ENCODE peak calls at places on chromosomes 4 and X, in ten cellular contexts. Z, M, T, S, C, V, Q, I, E and O are unnamed samples.

GRCh38 chrX:68909945-68910344 is 81.1 kb downstream of the EFNB1 start:
- DNase-seq in Z (no peak), S (no peak), E (no peak), V (no peak), C (no peak), M (no peak), I (no peak), Q (no peak), T (no peak), O (no peak)

GRCh38 chrX:150084474-150085229 is 146.4 kb upstream of the EOLA2 start:
- DNase-seq in Q (no peak), V (no peak), C (peak), M (peak), S (peak), T (no peak), Z (no peak), I (no peak), E (peak), O (peak)

GRCh38 chr4:27248829-27249228 is 388.2 kb downstream of the STIM2 start:
- DNase-seq in E (no peak), S (peak), C (peak), V (no peak), Z (no peak), T (no peak), M (peak), I (no peak), Q (no peak), O (peak)

GRCh38 chrX:110914281-110914680 is 118.7 kb upstream of the CHRDL1 start:
- DNase-seq in M (peak), I (no peak), E (no peak), Q (no peak), Z (no peak), C (no peak), S (peak), T (no peak), V (no peak), O (no peak)

GRCh38 chrX:916235-916609 is 285.6 kb downstream of the SHOX start:
- DNase-seq in E (no peak), V (no peak), T (no peak), C (peak), S (no peak), Q (no peak), M (no peak), I (no peak), Z (no peak), O (peak)

GRCh38 chrX:105347373-105347772 is 126.9 kb upstream of the TEX13A start:
- DNase-seq in E (no peak), M (no peak), V (no peak), S (no peak), Z (no peak), T (no peak), Q (no peak), I (no peak), C (no peak), O (no peak)

GRCh38 chr4:1082215-1083182 is 30.9 kb downstream of the RNF212 start:
- DNase-seq in E (peak), M (peak), I (no peak), Q (no peak), V (no peak), Z (peak), T (peak), C (peak), S (peak), O (peak)

GRCh38 chrX:122238801-122239200 is 945.3 kb upstream of the GRIA3 start:
- DNase-seq in E (peak), T (no peak), I (no peak), M (peak), S (peak), C (peak), V (no peak), Z (no peak), Q (no peak), O (peak)

GRCh38 chr4:5383191-5383980 is 325.0 kb downstream of the EVC2 start:
- DNase-seq in T (no peak), V (no peak), Z (no peak), S (no peak), Q (no peak), M (no peak), I (no peak), E (no peak), C (no peak), O (no peak)

GRCh38 chr4:109562457-109563237 is 2.6 kb downstream of the MCUB start:
- DNase-seq in C (no peak), Q (no peak), I (no peak), S (no peak), E (no peak), M (no peak), T (no peak), Z (no peak), V (no peak), O (no peak)

GRCh38 chr4:7424553-7425111 is 10.1 kb downstream of the PSAPL1 start:
- DNase-seq in E (peak), Z (no peak), M (no peak), Q (peak), V (no peak), S (no peak), I (no peak), C (no peak), T (no peak), O (no peak)

GRCh38 chrX:27680726-27681125 is 90.6 kb downstream of the DCAF8L2 start:
- DNase-seq in Q (no peak), S (peak), Z (no peak), M (peak), V (no peak), T (no peak), I (no peak), C (peak), E (peak), O (no peak)

GRCh38 chr4:29467044-29467717 is 1253.0 kb upstream of the PCDH7 start:
- DNase-seq in S (no peak), V (no peak), T (no peak), Q (no peak), Z (no peak), C (no peak), E (no peak), M (peak), I (no peak), O (peak)

GRCh38 chrX:102720237-102721168 is at the start of gene GPRASP3:
- DNase-seq in Z (no peak), Q (peak), S (peak), V (peak), M (peak), T (peak), E (peak), C (peak), I (peak), O (no peak)

GRCh38 chrX:17294561-17294960 is 80.4 kb upstream of the NHS start:
- DNase-seq in E (peak), V (no peak), S (no peak), C (no peak), Q (no peak), T (no peak), Z (no peak), I (no peak), M (no peak), O (no peak)

GRCh38 chr4:114386637-114387233 is 211.9 kb upstream of the UGT8 start:
- DNase-seq in S (peak), M (peak), I (no peak), Q (no peak), T (no peak), V (no peak), C (peak), E (no peak), Z (no peak), O (peak)

GRCh38 chr4:186644737-186645261 is 78.9 kb downstream of the FAT1 start:
- DNase-seq in S (peak), V (no peak), Q (no peak), T (peak), Z (no peak), E (no peak), C (peak), M (peak), I (no peak), O (no peak)

GRCh38 chrX:20409991-20410390 is 143.3 kb upstream of the RPS6KA3 start:
- DNase-seq in Z (no peak), S (no peak), C (no peak), V (no peak), Q (no peak), T (no peak), I (no peak), M (no peak), E (no peak), O (no peak)

GRCh38 chr4:177047851-177048174 is 255.1 kb upstream of the VEGFC start:
- DNase-seq in I (no peak), Q (no peak), E (peak), S (peak), C (peak), M (peak), T (no peak), Z (no peak), V (no peak), O (peak)

GRCh38 chr4:54281060-54281781 is 52.1 kb downstream of the PDGFRA start:
- DNase-seq in C (peak), T (peak), V (no peak), Z (no peak), E (peak), I (peak), S (peak), M (peak), Q (no peak), O (peak)

GRCh38 chrX:9396930-9397329 is 67.9 kb upstream of the TBL1X start:
- DNase-seq in C (peak), S (peak), M (peak), T (no peak), Q (no peak), V (no peak), I (no peak), Z (peak), E (no peak), O (no peak)

GRCh38 chr4:93897559-93897958 is 69.0 kb downstream of the ATOH1 start:
- DNase-seq in E (peak), T (no peak), I (no peak), Z (no peak), V (no peak), S (no peak), Q (no peak), M (no peak), C (no peak), O (no peak)

GRCh38 chrX:12245650-12246645 is 107.7 kb downstream of the FRMPD4 start:
- DNase-seq in T (no peak), E (peak), S (peak), Z (no peak), I (no peak), Q (no peak), M (peak), V (no peak), C (peak), O (peak)

GRCh38 chr4:176498857-176499256 is 179.1 kb downstream of the SPCS3 start:
- DNase-seq in C (no peak), Q (no peak), E (no peak), S (peak), T (no peak), V (no peak), M (peak), Z (no peak), I (no peak), O (no peak)

GRCh38 chr4:70152088-70152487 is 1.9 kb upstream of the PRR27 start:
- DNase-seq in I (no peak), T (no peak), Z (no peak), V (no peak), M (no peak), S (no peak), C (no peak), E (no peak), Q (no peak), O (no peak)

GRCh38 chr4:110184124-110184790 is 14.2 kb downstream of the ELOVL6 start:
- DNase-seq in C (peak), I (no peak), M (peak), S (peak), E (peak), T (no peak), Q (no peak), V (no peak), Z (no peak), O (peak)

GRCh38 chr4:167966161-167966560 is 126.2 kb upstream of the ANXA10 start:
- DNase-seq in T (no peak), E (peak), Z (no peak), C (no peak), S (peak), Q (no peak), V (no peak), M (peak), I (no peak), O (no peak)

GRCh38 chr4:32475710-32476109 is 1755.5 kb downstream of the PCDH7 start:
- DNase-seq in Z (no peak), V (no peak), Q (no peak), S (no peak), I (no peak), T (no peak), C (no peak), M (no peak), E (no peak), O (no peak)

GRCh38 chr4:6548882-6549230 is 26.1 kb upstream of the MAN2B2 start:
- DNase-seq in Q (no peak), Z (no peak), S (no peak), I (no peak), E (no peak), C (no peak), V (no peak), M (no peak), T (no peak), O (no peak)

GRCh38 chr4:167435786-167436185 is 201.5 kb upstream of the SPOCK3 start:
- DNase-seq in Q (no peak), C (no peak), M (no peak), T (no peak), V (no peak), S (no peak), Z (no peak), I (no peak), E (no peak), O (no peak)

GRCh38 chr4:40055873-40056721 is 553 bp upstream of the N4BP2 start:
- DNase-seq in M (peak), I (peak), E (peak), C (peak), Z (no peak), S (peak), V (no peak), Q (peak), T (peak), O (peak)
- TF ChIP-seq CTCF in M (peak), I (no peak), E (no peak), C (no peak), Z (no peak), S (peak), V (no peak), Q (no peak), T (no peak), O (no peak)

GRCh38 chr4:15004701-15005301 is 2.5 kb downstream of the CPEB2 start:
- DNase-seq in C (peak), I (peak), E (peak), Q (peak), T (peak), V (no peak), M (peak), S (peak), Z (no peak), O (peak)
- TF ChIP-seq CTCF in C (no peak), I (no peak), E (no peak), Q (no peak), T (no peak), V (no peak), M (no peak), S (no peak), Z (no peak), O (no peak)

GRCh38 chrX:41459714-41460113 is 12.6 kb downstream of the NYX start:
- DNase-seq in E (no peak), V (no peak), C (no peak), S (peak), Q (no peak), T (no peak), I (no peak), M (no peak), Z (no peak), O (no peak)

GRCh38 chrX:41452972-41453371 is 5.8 kb downstream of the NYX start:
- DNase-seq in Z (no peak), I (no peak), E (no peak), C (peak), V (no peak), S (peak), Q (no peak), M (peak), T (no peak), O (peak)

GRCh38 chrX:41452565-41452964 is 5.4 kb downstream of the NYX start:
- DNase-seq in C (no peak), M (peak), V (no peak), Z (no peak), T (no peak), E (no peak), S (peak), Q (no peak), I (no peak), O (no peak)

DNA sequence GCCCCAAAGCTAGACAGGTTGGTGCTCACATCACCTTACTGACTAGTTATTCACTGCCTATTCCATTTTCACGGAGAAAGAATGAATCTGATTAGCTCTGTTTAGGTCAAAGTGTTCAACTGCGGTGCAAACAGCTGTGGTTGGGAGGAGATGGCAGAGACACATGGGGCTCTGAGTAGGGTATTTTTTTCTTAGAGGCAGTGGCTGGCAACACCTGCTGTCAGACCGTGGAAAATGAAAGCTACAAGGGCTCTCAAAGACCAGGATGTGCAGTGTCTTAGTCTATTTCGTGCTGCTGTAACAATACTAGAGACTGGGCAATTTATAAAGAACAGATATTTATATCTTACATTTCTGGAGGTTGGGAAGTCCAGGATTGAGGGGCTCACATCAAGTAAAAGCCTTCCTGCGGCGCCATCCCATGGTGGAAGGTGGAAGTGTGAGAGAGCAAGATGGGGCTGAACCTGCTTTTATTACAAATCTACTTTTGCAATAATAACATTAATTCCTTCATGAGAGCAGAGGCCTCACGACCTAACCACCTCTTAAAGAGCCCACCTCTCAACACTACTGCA is 10.6 kb downstream of the NYX start:
- DNase-seq in E (no peak), Q (peak), V (no peak), I (no peak), S (no peak), T (no peak), M (no peak), C (no peak), Z (no peak), O (no peak)
- TF ChIP-seq CTCF in E (peak), Q (no peak), V (peak), I (no peak), S (no peak), T (no peak), M (peak), C (peak), Z (peak), O (peak)

DNA sequence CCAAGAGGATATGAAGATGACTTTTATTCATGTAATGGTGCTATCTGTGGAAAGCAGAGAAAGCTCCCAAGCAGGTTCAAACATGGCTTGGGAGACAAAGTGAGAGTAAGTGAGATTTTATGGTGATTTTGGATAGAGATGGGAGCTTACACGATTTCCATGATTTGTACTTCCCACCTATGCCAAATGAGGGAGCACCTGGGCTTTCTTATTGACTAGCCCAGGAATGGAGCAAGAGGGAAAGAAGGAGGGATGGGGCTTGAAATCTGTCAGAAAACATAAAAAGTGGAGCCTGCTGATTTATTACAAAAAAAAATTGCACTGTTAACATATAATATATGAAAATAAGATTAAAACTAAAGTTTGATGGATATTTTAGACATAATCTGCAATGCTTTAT is 703.5 kb upstream of the PABPC4L start:
- DNase-seq in M (no peak), S (no peak), E (no peak), C (no peak), I (no peak), T (no peak), Z (no peak), Q (no peak), V (no peak), O (no peak)
- TF ChIP-seq CTCF in M (no peak), S (no peak), E (no peak), C (no peak), I (no peak), T (no peak), Z (peak), Q (no peak), V (no peak), O (no peak)

GRCh38 chr4:172515266-172515879 is 653.2 kb upstream of the GALNT7 start:
- DNase-seq in M (peak), T (no peak), V (no peak), Q (peak), C (no peak), Z (no peak), S (no peak), E (no peak), I (no peak), O (no peak)
- TF ChIP-seq CTCF in M (no peak), T (no peak), V (no peak), Q (no peak), C (no peak), Z (no peak), S (no peak), E (no peak), I (no peak), O (no peak)

GRCh38 chrX:99266255-99266654 is 1143.8 kb downstream of the PCDH19 start:
- DNase-seq in V (no peak), Z (no peak), I (no peak), C (no peak), S (no peak), Q (no peak), E (no peak), T (no peak), M (no peak), O (no peak)
- TF ChIP-seq CTCF in V (no peak), Z (no peak), I (no peak), C (no peak), S (no peak), Q (no peak), E (no peak), T (no peak), M (no peak), O (no peak)

DNA sequence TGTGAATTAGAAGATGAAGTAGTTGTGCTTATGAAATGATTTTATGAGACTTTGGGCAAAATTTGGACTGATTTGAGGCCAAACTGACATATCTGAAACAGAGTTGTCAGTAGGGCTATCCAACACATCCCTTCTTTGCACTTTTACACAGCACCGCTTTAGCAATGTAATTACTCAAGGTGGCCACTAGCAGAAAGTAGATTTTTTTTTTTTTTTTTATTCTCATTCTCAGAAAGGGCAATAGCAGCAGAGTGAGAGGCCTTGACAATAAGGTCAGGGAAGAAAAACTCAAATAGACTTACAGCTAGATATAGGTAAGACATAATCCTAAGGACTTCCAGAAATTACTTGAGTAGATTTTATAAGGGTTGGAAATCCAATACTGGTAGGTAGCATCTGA is 414.3 kb downstream of the NAP1L3 start:
- DNase-seq in E (no peak), M (no peak), Z (no peak), C (no peak), Q (no peak), V (no peak), I (no peak), S (no peak), T (no peak), O (no peak)
- TF ChIP-seq CTCF in E (peak), M (no peak), Z (no peak), C (no peak), Q (no peak), V (no peak), I (no peak), S (peak), T (peak), O (no peak)

DNA sequence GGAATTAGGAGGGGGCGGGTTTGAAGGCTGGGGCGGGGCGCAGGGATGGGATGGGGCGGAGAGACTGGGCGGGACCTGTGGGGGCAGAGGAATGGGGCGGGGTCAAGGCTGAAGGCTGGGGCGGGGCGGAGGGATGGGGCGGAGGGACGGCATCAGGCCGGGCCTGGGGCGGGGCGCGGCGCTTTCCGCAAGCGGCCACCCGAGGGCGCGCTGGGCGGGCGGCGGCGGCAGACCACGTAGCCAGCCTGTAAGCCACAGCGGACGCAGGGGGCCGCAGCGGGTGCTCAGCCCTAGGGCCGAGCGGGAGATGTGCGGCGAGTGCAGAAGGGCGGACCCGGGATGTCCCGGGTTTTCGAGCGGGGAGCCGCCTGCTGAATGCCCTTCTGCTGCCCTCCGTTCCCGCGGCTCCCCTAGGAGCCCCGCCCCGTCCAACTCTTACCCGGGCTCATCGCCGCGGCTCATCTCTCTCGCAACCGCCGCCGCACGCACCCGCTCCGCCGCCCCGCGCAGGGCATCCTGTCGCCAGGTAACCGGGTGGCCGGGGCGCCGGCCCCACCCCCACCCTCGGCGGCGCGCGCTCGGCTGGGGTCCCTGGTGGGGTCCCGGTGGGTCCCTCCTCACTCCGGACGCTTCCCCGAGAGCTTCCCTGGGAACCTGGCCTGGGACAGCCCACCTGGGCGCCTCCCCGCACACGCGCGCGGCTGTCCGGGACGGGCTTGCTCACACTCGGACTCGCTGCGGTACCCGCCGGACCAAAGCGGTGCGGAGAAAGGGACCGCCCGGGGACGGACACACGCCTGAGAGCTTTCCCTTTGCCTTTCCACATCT is at the start of gene CCDC110:
- DNase-seq in V (peak), C (peak), I (peak), S (peak), T (peak), M (peak), E (peak), Z (peak), Q (peak), O (peak)
- TF ChIP-seq CTCF in V (peak), C (no peak), I (peak), S (peak), T (peak), M (peak), E (no peak), Z (peak), Q (peak), O (peak)